ENCODE peak calls at places on chromosomes 16 and 17, in six cellular contexts. One of them, this sample, is unnamed.
A peak's percentile ranks its signal among the peaks of the same experiment; 100 is the strongest.

GRCh38 chr17:65434251-65434650 is 127.2 kb downstream of the AXIN2 start:
- DNase-seq in GM10248: no peak
- DNase-seq in fibroblast of pulmonary artery: no peak
- DNase-seq in stimulated activated naive CD4-positive, alpha-beta T cell treated with Interleukin-2 at 50 U/mL for 16 hours: no peak
- DNase-seq in tibial artery: no peak
- DNase-seq in A673: no peak
- DNase-seq in this sample: no peak

GRCh38 chr17:69729937-69730336 is 315.4 kb downstream of the MAP2K6 start:
- DNase-seq in GM10248: no peak
- DNase-seq in fibroblast of pulmonary artery: peak; percentile 15
- DNase-seq in stimulated activated naive CD4-positive, alpha-beta T cell treated with Interleukin-2 at 50 U/mL for 16 hours: no peak
- DNase-seq in tibial artery: no peak
- DNase-seq in A673: no peak
- DNase-seq in this sample: no peak

GRCh38 chr17:17822189-17822978 is 14.4 kb downstream of the SREBF1 start:
- DNase-seq in GM10248: no peak
- DNase-seq in fibroblast of pulmonary artery: peak; percentile 90
- DNase-seq in stimulated activated naive CD4-positive, alpha-beta T cell treated with Interleukin-2 at 50 U/mL for 16 hours: no peak
- DNase-seq in tibial artery: peak; percentile 91
- DNase-seq in A673: no peak
- DNase-seq in this sample: no peak

GRCh38 chr17:43200127-43200526 is 11.5 kb upstream of the TMEM106A start:
- DNase-seq in GM10248: no peak
- DNase-seq in fibroblast of pulmonary artery: no peak
- DNase-seq in stimulated activated naive CD4-positive, alpha-beta T cell treated with Interleukin-2 at 50 U/mL for 16 hours: no peak
- DNase-seq in tibial artery: no peak
- DNase-seq in A673: peak; percentile 33
- DNase-seq in this sample: no peak

GRCh38 chr16:68921654-68922053 is 78.3 kb downstream of the TANGO6 start:
- DNase-seq in GM10248: no peak
- DNase-seq in fibroblast of pulmonary artery: peak; percentile 48
- DNase-seq in stimulated activated naive CD4-positive, alpha-beta T cell treated with Interleukin-2 at 50 U/mL for 16 hours: no peak
- DNase-seq in tibial artery: no peak
- DNase-seq in A673: no peak
- DNase-seq in this sample: no peak

GRCh38 chr16:87086156-87086555 is 231.0 kb downstream of the C16orf95 start:
- DNase-seq in GM10248: no peak
- DNase-seq in fibroblast of pulmonary artery: no peak
- DNase-seq in stimulated activated naive CD4-positive, alpha-beta T cell treated with Interleukin-2 at 50 U/mL for 16 hours: no peak
- DNase-seq in tibial artery: no peak
- DNase-seq in A673: no peak
- DNase-seq in this sample: no peak

GRCh38 chr17:78397681-78398101 is 19.2 kb downstream of the PGS1 start:
- DNase-seq in GM10248: no peak
- DNase-seq in fibroblast of pulmonary artery: peak; percentile 46
- DNase-seq in stimulated activated naive CD4-positive, alpha-beta T cell treated with Interleukin-2 at 50 U/mL for 16 hours: no peak
- DNase-seq in tibial artery: peak; percentile 77
- DNase-seq in A673: no peak
- DNase-seq in this sample: no peak

GRCh38 chr17:39208893-39209292 is 8.8 kb downstream of the RPL19 start:
- DNase-seq in GM10248: peak; percentile 66
- DNase-seq in fibroblast of pulmonary artery: no peak
- DNase-seq in stimulated activated naive CD4-positive, alpha-beta T cell treated with Interleukin-2 at 50 U/mL for 16 hours: no peak
- DNase-seq in tibial artery: no peak
- DNase-seq in A673: peak; percentile 65
- DNase-seq in this sample: no peak

GRCh38 chr17:32492281-32492623 is 5.5 kb downstream of the CDK5R1 start:
- DNase-seq in GM10248: no peak
- DNase-seq in fibroblast of pulmonary artery: no peak
- DNase-seq in stimulated activated naive CD4-positive, alpha-beta T cell treated with Interleukin-2 at 50 U/mL for 16 hours: no peak
- DNase-seq in tibial artery: no peak
- DNase-seq in A673: no peak
- DNase-seq in this sample: no peak

This sample was measured in activated CD4-positive, CD25-positive, alpha-beta regulatory T cell treated with anti-CD3 and anti-CD28 coated beads, Interleukin-2, amount 50 U/mL, for 16 hours.